ENCODE peak calls at places on chromosomes 12 and 14, in eight cellular contexts. One of them, this sample, is unnamed.

GRCh38 chr12:77062396-77062795 is 3.0 kb downstream of the E2F7 start:
- DNase-seq in breast epithelium: no peak
- DNase-seq in heart left ventricle: no peak
- DNase-seq in WERI-Rb-1: no peak
- DNase-seq in tibial artery: no peak
- DNase-seq in pancreas: no peak
- DNase-seq in neural progenitor cell: no peak
- DNase-seq in small intestine: no peak
- DNase-seq in this sample: no peak

GRCh38 chr12:6067152-6067916 is 57.1 kb downstream of the VWF start:
- DNase-seq in breast epithelium: no peak
- DNase-seq in heart left ventricle: peak; percentile 51
- DNase-seq in WERI-Rb-1: peak; percentile 59
- DNase-seq in tibial artery: no peak
- DNase-seq in pancreas: no peak
- DNase-seq in neural progenitor cell: peak; percentile 72
- DNase-seq in small intestine: no peak
- DNase-seq in this sample: no peak

GRCh38 chr14:56205906-56206305 is 87.7 kb downstream of the PELI2 start:
- DNase-seq in breast epithelium: no peak
- DNase-seq in heart left ventricle: no peak
- DNase-seq in WERI-Rb-1: no peak
- DNase-seq in tibial artery: no peak
- DNase-seq in pancreas: no peak
- DNase-seq in neural progenitor cell: no peak
- DNase-seq in small intestine: peak; percentile 83
- DNase-seq in this sample: no peak

GRCh38 chr12:107580750-107581529 is 104.7 kb upstream of the PWP1 start:
- DNase-seq in breast epithelium: no peak
- DNase-seq in heart left ventricle: no peak
- DNase-seq in WERI-Rb-1: no peak
- DNase-seq in tibial artery: no peak
- DNase-seq in pancreas: no peak
- DNase-seq in neural progenitor cell: peak; percentile 57
- DNase-seq in small intestine: peak; percentile 25
- DNase-seq in this sample: no peak

GRCh38 chr14:59870277-59871165 is at the start of gene RTN1:
- DNase-seq in breast epithelium: peak; percentile 72
- DNase-seq in heart left ventricle: peak; percentile 59
- DNase-seq in WERI-Rb-1: peak; percentile 83
- DNase-seq in tibial artery: peak; percentile 89
- DNase-seq in pancreas: peak; percentile 89
- DNase-seq in neural progenitor cell: peak; percentile 87
- DNase-seq in small intestine: peak; percentile 15
- DNase-seq in this sample: no peak

GRCh38 chr12:119176267-119177055 is 2.3 kb upstream of the HSPB8 start:
- DNase-seq in breast epithelium: peak; percentile 85
- DNase-seq in heart left ventricle: peak; percentile 96
- DNase-seq in WERI-Rb-1: peak; percentile 63
- DNase-seq in tibial artery: peak; percentile 98
- DNase-seq in pancreas: no peak
- DNase-seq in neural progenitor cell: peak; percentile 60
- DNase-seq in small intestine: peak; percentile 12
- DNase-seq in this sample: no peak

GRCh38 chr12:15701721-15702156 is 87.4 kb downstream of the EPS8 start:
- DNase-seq in breast epithelium: no peak
- DNase-seq in heart left ventricle: no peak
- DNase-seq in WERI-Rb-1: no peak
- DNase-seq in tibial artery: no peak
- DNase-seq in pancreas: no peak
- DNase-seq in neural progenitor cell: no peak
- DNase-seq in small intestine: peak; percentile 49
- DNase-seq in this sample: no peak

GRCh38 chr12:77847665-77848431 is 17.2 kb downstream of the NAV3 start:
- DNase-seq in breast epithelium: no peak
- DNase-seq in heart left ventricle: no peak
- DNase-seq in WERI-Rb-1: no peak
- DNase-seq in tibial artery: no peak
- DNase-seq in pancreas: no peak
- DNase-seq in neural progenitor cell: no peak
- DNase-seq in small intestine: no peak
- DNase-seq in this sample: no peak

GRCh38 chr12:31958601-31959000 is 614 bp upstream of the RESF1 start:
- DNase-seq in breast epithelium: no peak
- DNase-seq in heart left ventricle: no peak
- DNase-seq in WERI-Rb-1: no peak
- DNase-seq in tibial artery: no peak
- DNase-seq in pancreas: no peak
- DNase-seq in neural progenitor cell: peak; percentile 8
- DNase-seq in small intestine: no peak
- DNase-seq in this sample: no peak

GRCh38 chr12:40843495-40843894 is 151.3 kb downstream of the CNTN1 start:
- DNase-seq in breast epithelium: no peak
- DNase-seq in heart left ventricle: no peak
- DNase-seq in WERI-Rb-1: no peak
- DNase-seq in tibial artery: no peak
- DNase-seq in pancreas: no peak
- DNase-seq in neural progenitor cell: no peak
- DNase-seq in small intestine: no peak
- DNase-seq in this sample: no peak

GRCh38 chr12:132600048-132601032 is 10.0 kb downstream of the LRCOL1 start:
- DNase-seq in breast epithelium: peak; percentile 74
- DNase-seq in heart left ventricle: peak; percentile 79
- DNase-seq in WERI-Rb-1: peak; percentile 82
- DNase-seq in tibial artery: peak; percentile 76
- DNase-seq in pancreas: peak; percentile 71
- DNase-seq in neural progenitor cell: peak; percentile 89
- DNase-seq in small intestine: peak; percentile 53
- DNase-seq in this sample: no peak

GRCh38 chr12:65779091-65779642 is 45.1 kb upstream of the HMGA2 start:
- DNase-seq in breast epithelium: no peak
- DNase-seq in heart left ventricle: no peak
- DNase-seq in WERI-Rb-1: no peak
- DNase-seq in tibial artery: no peak
- DNase-seq in pancreas: no peak
- DNase-seq in neural progenitor cell: peak; percentile 27
- DNase-seq in small intestine: no peak
- DNase-seq in this sample: no peak

GRCh38 chr14:75518625-75519024 is 3.6 kb upstream of the BATF start:
- DNase-seq in breast epithelium: no peak
- DNase-seq in heart left ventricle: no peak
- DNase-seq in WERI-Rb-1: peak; percentile 26
- DNase-seq in tibial artery: no peak
- DNase-seq in pancreas: no peak
- DNase-seq in neural progenitor cell: peak; percentile 66
- DNase-seq in small intestine: peak; percentile 57
- DNase-seq in this sample: peak; percentile 30

GRCh38 chr12:52243774-52244614 is 11.0 kb downstream of the KRT7 start:
- DNase-seq in breast epithelium: peak; percentile 92
- DNase-seq in heart left ventricle: peak; percentile 67
- DNase-seq in WERI-Rb-1: no peak
- DNase-seq in tibial artery: peak; percentile 94
- DNase-seq in pancreas: peak; percentile 95
- DNase-seq in neural progenitor cell: no peak
- DNase-seq in small intestine: peak; percentile 45
- DNase-seq in this sample: peak; percentile 31

GRCh38 chr14:105889666-105890473 is 363.5 kb downstream of the TMEM121 start:
- DNase-seq in breast epithelium: peak; percentile 19
- DNase-seq in heart left ventricle: no peak
- DNase-seq in WERI-Rb-1: no peak
- DNase-seq in tibial artery: peak; percentile 27
- DNase-seq in pancreas: peak; percentile 49
- DNase-seq in neural progenitor cell: no peak
- DNase-seq in small intestine: no peak
- DNase-seq in this sample: no peak

GRCh38 chr12:66035289-66035961 is 95.1 kb downstream of the LLPH start:
- DNase-seq in breast epithelium: no peak
- DNase-seq in heart left ventricle: no peak
- DNase-seq in WERI-Rb-1: no peak
- DNase-seq in tibial artery: no peak
- DNase-seq in pancreas: no peak
- DNase-seq in neural progenitor cell: peak; percentile 27
- DNase-seq in small intestine: peak; percentile 1
- DNase-seq in this sample: no peak

GRCh38 chr12:94873368-94874085 is 130.0 kb downstream of the NDUFA12 start:
- DNase-seq in breast epithelium: no peak
- DNase-seq in heart left ventricle: peak; percentile 35
- DNase-seq in WERI-Rb-1: peak; percentile 33
- DNase-seq in tibial artery: no peak
- DNase-seq in pancreas: peak; percentile 63
- DNase-seq in neural progenitor cell: peak; percentile 85
- DNase-seq in small intestine: no peak
- DNase-seq in this sample: no peak

GRCh38 chr14:103628684-103629502 is at the start of gene KLC1:
- DNase-seq in breast epithelium: peak; percentile 85
- DNase-seq in heart left ventricle: peak; percentile 91
- DNase-seq in WERI-Rb-1: peak; percentile 79
- DNase-seq in tibial artery: peak; percentile 92
- DNase-seq in pancreas: peak; percentile 91
- DNase-seq in neural progenitor cell: peak; percentile 89
- DNase-seq in small intestine: peak; percentile 75
- DNase-seq in this sample: peak; percentile 79

GRCh38 chr14:62123959-62124358 is 361.7 kb downstream of the SNAPC1 start:
- DNase-seq in breast epithelium: no peak
- DNase-seq in heart left ventricle: no peak
- DNase-seq in WERI-Rb-1: no peak
- DNase-seq in tibial artery: no peak
- DNase-seq in pancreas: no peak
- DNase-seq in neural progenitor cell: no peak
- DNase-seq in small intestine: no peak
- DNase-seq in this sample: no peak
- H3K9me3 ChIP-seq in breast epithelium: no peaks in the 10 kb centered on the region
- H3K9me3 ChIP-seq in heart left ventricle: no peaks in the 10 kb centered on the region
- H3K9me3 ChIP-seq in WERI-Rb-1: no peaks in the 10 kb centered on the region
- H3K9me3 ChIP-seq in tibial artery: no peaks in the 10 kb centered on the region
- H3K9me3 ChIP-seq in pancreas: no peaks in the 10 kb centered on the region
- H3K9me3 ChIP-seq in neural progenitor cell: no peaks in the 10 kb centered on the region
- H3K9me3 ChIP-seq in small intestine: no peaks in the 10 kb centered on the region
- H3K9me3 ChIP-seq in this sample: no peaks in the 10 kb centered on the region

DNA sequence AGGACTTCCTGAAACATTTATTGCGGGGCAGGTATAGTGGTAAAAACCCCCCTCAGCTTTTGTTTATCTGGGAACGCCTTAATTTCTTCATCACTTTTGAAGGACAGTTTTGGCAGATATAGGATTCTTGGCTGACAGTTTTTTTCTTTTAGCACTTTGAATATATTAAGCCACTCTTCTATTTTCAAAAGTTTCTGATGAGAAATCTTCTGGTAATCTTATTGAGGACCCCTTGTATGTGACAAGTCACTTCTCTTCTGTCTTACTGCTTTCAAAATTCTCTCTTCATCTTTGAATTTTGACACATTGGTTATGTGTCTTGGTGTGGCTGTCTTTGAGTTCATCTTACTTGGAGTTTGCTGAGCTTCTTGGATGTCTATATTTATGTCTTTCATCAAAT is 59.1 kb downstream of the ATP23 start:
- DNase-seq in breast epithelium: no peak
- DNase-seq in heart left ventricle: no peak
- DNase-seq in WERI-Rb-1: no peak
- DNase-seq in tibial artery: no peak
- DNase-seq in pancreas: no peak
- DNase-seq in neural progenitor cell: no peak
- DNase-seq in small intestine: no peak
- DNase-seq in this sample: no peak
- H3K9me3 ChIP-seq in breast epithelium: peaks cover 36% of the 10 kb centered on the region
- H3K9me3 ChIP-seq in heart left ventricle: peaks cover 3% of the 10 kb centered on the region
- H3K9me3 ChIP-seq in WERI-Rb-1: peaks cover 19% of the 10 kb centered on the region
- H3K9me3 ChIP-seq in tibial artery: peaks cover 3% of the 10 kb centered on the region
- H3K9me3 ChIP-seq in pancreas: no peaks in the 10 kb centered on the region
- H3K9me3 ChIP-seq in neural progenitor cell: peaks cover 14% of the 10 kb centered on the region
- H3K9me3 ChIP-seq in small intestine: peaks cover 4% of the 10 kb centered on the region
- H3K9me3 ChIP-seq in this sample: peaks cover 4% of the 10 kb centered on the region

GRCh38 chr14:98766818-98767217 is 505.2 kb downstream of the BCL11B start:
- DNase-seq in breast epithelium: no peak
- DNase-seq in heart left ventricle: no peak
- DNase-seq in WERI-Rb-1: no peak
- DNase-seq in tibial artery: no peak
- DNase-seq in pancreas: no peak
- DNase-seq in neural progenitor cell: no peak
- DNase-seq in small intestine: no peak
- DNase-seq in this sample: no peak

GRCh38 chr14:98769326-98769725 is 502.7 kb downstream of the BCL11B start:
- DNase-seq in breast epithelium: no peak
- DNase-seq in heart left ventricle: no peak
- DNase-seq in WERI-Rb-1: no peak
- DNase-seq in tibial artery: no peak
- DNase-seq in pancreas: no peak
- DNase-seq in neural progenitor cell: no peak
- DNase-seq in small intestine: no peak
- DNase-seq in this sample: no peak

GRCh38 chr14:98773814-98774213 is 498.2 kb downstream of the BCL11B start:
- DNase-seq in breast epithelium: no peak
- DNase-seq in heart left ventricle: no peak
- DNase-seq in WERI-Rb-1: no peak
- DNase-seq in tibial artery: no peak
- DNase-seq in pancreas: no peak
- DNase-seq in neural progenitor cell: no peak
- DNase-seq in small intestine: no peak
- DNase-seq in this sample: no peak

GRCh38 chr14:98775892-98776291 is 496.1 kb downstream of the BCL11B start:
- DNase-seq in breast epithelium: no peak
- DNase-seq in heart left ventricle: no peak
- DNase-seq in WERI-Rb-1: no peak
- DNase-seq in tibial artery: no peak
- DNase-seq in pancreas: no peak
- DNase-seq in neural progenitor cell: no peak
- DNase-seq in small intestine: no peak
- DNase-seq in this sample: no peak

GRCh38 chr14:98770151-98770550 is 501.8 kb downstream of the BCL11B start:
- DNase-seq in breast epithelium: no peak
- DNase-seq in heart left ventricle: no peak
- DNase-seq in WERI-Rb-1: no peak
- DNase-seq in tibial artery: no peak
- DNase-seq in pancreas: no peak
- DNase-seq in neural progenitor cell: no peak
- DNase-seq in small intestine: no peak
- DNase-seq in this sample: no peak
- H3K9me3 ChIP-seq in breast epithelium: no peaks in the 10 kb centered on the region
- H3K9me3 ChIP-seq in heart left ventricle: no peaks in the 10 kb centered on the region
- H3K9me3 ChIP-seq in WERI-Rb-1: no peaks in the 10 kb centered on the region
- H3K9me3 ChIP-seq in tibial artery: no peaks in the 10 kb centered on the region
- H3K9me3 ChIP-seq in pancreas: no peaks in the 10 kb centered on the region
- H3K9me3 ChIP-seq in neural progenitor cell: peaks cover 3% of the 10 kb centered on the region
- H3K9me3 ChIP-seq in small intestine: no peaks in the 10 kb centered on the region
- H3K9me3 ChIP-seq in this sample: no peaks in the 10 kb centered on the region

DNA sequence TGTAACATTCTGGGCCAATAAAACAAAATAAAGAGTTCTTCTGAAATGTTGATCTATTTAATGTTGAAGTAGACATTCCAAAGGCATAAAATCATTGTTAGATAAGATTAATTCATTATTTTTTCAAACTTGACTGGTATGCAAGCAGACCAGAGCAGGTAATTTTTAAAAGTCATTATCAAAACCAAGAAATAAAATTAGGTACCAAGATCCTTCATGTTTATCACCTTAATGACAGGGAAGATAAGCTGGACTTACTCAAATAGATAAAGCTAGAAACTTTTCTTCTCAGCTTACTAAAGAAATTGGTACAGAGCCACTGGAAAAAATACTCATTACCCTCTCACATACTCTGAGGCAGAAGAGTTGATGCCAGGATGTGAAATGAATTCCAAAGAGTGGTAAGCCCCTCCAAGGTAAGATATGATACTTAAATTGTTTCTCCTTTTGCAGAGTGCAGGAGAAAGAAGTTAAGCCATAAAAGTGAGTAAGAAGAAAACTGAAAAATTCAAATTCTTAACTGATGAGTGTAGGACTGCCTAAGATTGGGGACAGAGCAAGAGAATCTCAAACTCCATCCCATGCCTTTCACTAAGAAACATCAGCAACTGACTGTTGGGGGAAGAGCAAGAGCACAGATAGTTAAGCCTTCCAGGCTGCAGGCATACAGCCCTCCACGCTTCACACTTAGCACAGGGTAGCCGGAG is 111.9 kb downstream of the SLC41A2 start:
- DNase-seq in breast epithelium: no peak
- DNase-seq in heart left ventricle: no peak
- DNase-seq in WERI-Rb-1: no peak
- DNase-seq in tibial artery: no peak
- DNase-seq in pancreas: no peak
- DNase-seq in neural progenitor cell: no peak
- DNase-seq in small intestine: no peak
- DNase-seq in this sample: no peak
- H3K9me3 ChIP-seq in breast epithelium: no peaks in the 10 kb centered on the region
- H3K9me3 ChIP-seq in heart left ventricle: no peaks in the 10 kb centered on the region
- H3K9me3 ChIP-seq in WERI-Rb-1: no peaks in the 10 kb centered on the region
- H3K9me3 ChIP-seq in tibial artery: no peaks in the 10 kb centered on the region
- H3K9me3 ChIP-seq in pancreas: no peaks in the 10 kb centered on the region
- H3K9me3 ChIP-seq in neural progenitor cell: no peaks in the 10 kb centered on the region
- H3K9me3 ChIP-seq in small intestine: no peaks in the 10 kb centered on the region
- H3K9me3 ChIP-seq in this sample: no peaks in the 10 kb centered on the region

This sample was measured in T-helper 17 cell.